ENCODE peak calls at places on chromosomes 3 and 15, in five cellular contexts. H is A673, M is A549, Q is psoas muscle, S is PC-9. I is an unnamed sample.

GRCh38 chr3:29285356-29286070 is 4.6 kb downstream of the RBMS3 start:
- DNase-seq in H (peak; percentile 71), M (peak; percentile 42), Q (no peak), S (no peak), I (peak; percentile 62)

GRCh38 chr15:89087066-89087829 is 1.0 kb upstream of the ABHD2 start:
- DNase-seq in H (no peak), M (no peak), Q (no peak), S (no peak), I (no peak)

GRCh38 chr3:128273841-128274573 is 120.7 kb downstream of the EEFSEC start:
- DNase-seq in H (no peak), M (no peak), Q (no peak), S (no peak), I (no peak)

GRCh38 chr3:187941135-187941847 is 196.0 kb upstream of the BCL6 start:
- DNase-seq in H (no peak), M (no peak), Q (no peak), S (no peak), I (no peak)

GRCh38 chr3:129942296-129942695 is 32.2 kb upstream of the TRH start:
- DNase-seq in H (peak; percentile 65), M (peak; percentile 70), Q (peak; percentile 59), S (peak; percentile 70), I (peak; percentile 72)

GRCh38 chr15:97849183-97849582 is 111.3 kb upstream of the ARRDC4 start:
- DNase-seq in H (no peak), M (peak; percentile 7), Q (no peak), S (no peak), I (no peak)

GRCh38 chr3:23913182-23913581 is 3.6 kb downstream of the NKIRAS1 start:
- DNase-seq in H (no peak), M (no peak), Q (no peak), S (no peak), I (no peak)

GRCh38 chr15:57079907-57080750 is 161.7 kb downstream of the TCF12 start:
- DNase-seq in H (peak; percentile 44), M (no peak), Q (no peak), S (no peak), I (no peak)

GRCh38 chr3:196735751-196736150 is 3.9 kb upstream of the PAK2 start:
- DNase-seq in H (no peak), M (no peak), Q (no peak), S (no peak), I (no peak)

GRCh38 chr3:42743204-42743995 is 29.7 kb downstream of the CCDC13 start:
- DNase-seq in H (no peak), M (no peak), Q (no peak), S (no peak), I (no peak)

GRCh38 chr15:86894269-86894668 is 814.6 kb downstream of the AGBL1 start:
- DNase-seq in H (no peak), M (no peak), Q (no peak), S (no peak), I (no peak)

GRCh38 chr15:74907277-74907870 is 723 bp upstream of the FAM219B start:
- DNase-seq in H (no peak), M (no peak), Q (no peak), S (no peak), I (peak; percentile 17)

GRCh38 chr3:126155280-126155640 is 25.1 kb downstream of the ALDH1L1 start:
- DNase-seq in H (no peak), M (no peak), Q (no peak), S (no peak), I (no peak)

GRCh38 chr3:16181361-16181760 is 6.9 kb downstream of the GALNT15 start:
- DNase-seq in H (no peak), M (no peak), Q (peak; percentile 93), S (no peak), I (peak; percentile 66)

GRCh38 chr3:155070932-155071387 is 9.2 kb upstream of the MME start:
- DNase-seq in H (no peak), M (no peak), Q (no peak), S (no peak), I (peak; percentile 97)

GRCh38 chr15:34721802-34722795 is 32.7 kb downstream of the GJD2 start:
- DNase-seq in H (peak; percentile 44), M (peak; percentile 59), Q (peak; percentile 83), S (peak; percentile 68), I (peak; percentile 41)

GRCh38 chr3:125163739-125164601 is 48.6 kb downstream of the SLC12A8 start:
- DNase-seq in H (no peak), M (peak; percentile 27), Q (peak; percentile 53), S (no peak), I (peak; percentile 54)

GRCh38 chr15:44370830-44371229 is 56.6 kb upstream of the CTDSPL2 start:
- DNase-seq in H (no peak), M (peak; percentile 4), Q (no peak), S (no peak), I (no peak)

GRCh38 chr15:99504823-99505551 is 60.8 kb upstream of the MEF2A start:
- DNase-seq in H (no peak), M (no peak), Q (no peak), S (peak; percentile 10), I (peak; percentile 36)

GRCh38 chr3:124886168-124887051 is 755 bp downstream of the ITGB5 start:
- DNase-seq in H (peak; percentile 68), M (peak; percentile 82), Q (peak; percentile 74), S (peak; percentile 77), I (peak; percentile 54)

GRCh38 chr15:20659265-20659664 is 117.7 kb upstream of the GOLGA6L6 start:
- DNase-seq in H (peak; percentile 18), M (no peak), Q (peak; percentile 34), S (no peak), I (no peak)

GRCh38 chr15:28094732-28095521 is 4.2 kb downstream of the OCA2 start:
- DNase-seq in H (no peak), M (no peak), Q (no peak), S (peak; percentile 18), I (no peak)

GRCh38 chr15:67070150-67070549 is 4.7 kb downstream of the SMAD3 start:
- DNase-seq in H (no peak), M (no peak), Q (no peak), S (no peak), I (no peak)

GRCh38 chr15:67070892-67071664 is 5.7 kb downstream of the SMAD3 start:
- DNase-seq in H (no peak), M (no peak), Q (no peak), S (no peak), I (no peak)

GRCh38 chr15:67067161-67067853 is 1.9 kb downstream of the SMAD3 start:
- DNase-seq in H (peak; percentile 32), M (no peak), Q (no peak), S (no peak), I (peak; percentile 45)

GRCh38 chr15:67067930-67068542 is 2.6 kb downstream of the SMAD3 start:
- DNase-seq in H (peak; percentile 41), M (no peak), Q (no peak), S (no peak), I (peak; percentile 44)

GRCh38 chr15:67068724-67069400 is 3.5 kb downstream of the SMAD3 start:
- DNase-seq in H (no peak), M (no peak), Q (no peak), S (no peak), I (peak; percentile 69)
- H3K4me3 ChIP-seq in H (peak overlapping the region; percentile 98), M (peak overlapping the region; percentile 95), Q (peak overlapping the region; percentile 91), S (peak overlapping the region; percentile 88), I (peak overlapping the region; percentile 88)

DNA sequence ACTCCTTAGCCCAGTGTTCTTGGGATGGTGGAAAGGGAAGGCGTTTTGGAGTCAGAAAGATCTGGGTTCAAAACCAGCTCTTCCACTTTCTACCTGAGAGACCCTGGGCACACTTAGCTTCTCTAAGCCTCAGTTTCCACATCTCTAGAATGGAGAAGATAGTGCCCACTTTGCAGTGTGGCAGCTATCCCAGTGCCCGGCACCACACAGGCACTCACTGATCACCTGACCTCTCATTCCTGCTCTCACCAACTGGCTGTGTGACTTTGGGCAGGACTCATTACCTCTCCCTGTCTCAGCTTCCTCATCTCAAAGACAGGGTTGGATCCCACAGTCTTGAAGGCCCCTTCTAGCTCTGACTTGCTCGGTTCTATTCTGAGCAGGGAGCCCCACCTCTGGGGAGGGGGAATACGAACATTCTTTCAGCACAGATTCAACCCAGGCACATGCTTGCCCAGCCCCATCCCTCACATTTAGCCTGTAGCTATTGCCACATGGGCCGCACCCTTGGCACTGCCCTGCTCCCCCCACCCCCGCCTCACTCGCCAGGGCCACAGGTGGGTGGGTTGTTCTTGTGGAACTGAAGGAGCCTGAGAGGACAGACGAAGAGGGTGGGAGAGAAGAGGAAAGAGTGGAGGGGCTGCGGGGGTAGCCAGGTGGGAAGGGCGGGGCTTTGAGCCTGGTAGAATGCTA is 39.2 kb downstream of the EPHB3 start:
- DNase-seq in H (no peak), M (no peak), Q (peak; percentile 29), S (peak; percentile 38), I (no peak)
- H3K4me3 ChIP-seq in H (no peak overlapping the region), M (no peak overlapping the region), Q (no peak overlapping the region), S (no peak overlapping the region), I (no peak overlapping the region)

DNA sequence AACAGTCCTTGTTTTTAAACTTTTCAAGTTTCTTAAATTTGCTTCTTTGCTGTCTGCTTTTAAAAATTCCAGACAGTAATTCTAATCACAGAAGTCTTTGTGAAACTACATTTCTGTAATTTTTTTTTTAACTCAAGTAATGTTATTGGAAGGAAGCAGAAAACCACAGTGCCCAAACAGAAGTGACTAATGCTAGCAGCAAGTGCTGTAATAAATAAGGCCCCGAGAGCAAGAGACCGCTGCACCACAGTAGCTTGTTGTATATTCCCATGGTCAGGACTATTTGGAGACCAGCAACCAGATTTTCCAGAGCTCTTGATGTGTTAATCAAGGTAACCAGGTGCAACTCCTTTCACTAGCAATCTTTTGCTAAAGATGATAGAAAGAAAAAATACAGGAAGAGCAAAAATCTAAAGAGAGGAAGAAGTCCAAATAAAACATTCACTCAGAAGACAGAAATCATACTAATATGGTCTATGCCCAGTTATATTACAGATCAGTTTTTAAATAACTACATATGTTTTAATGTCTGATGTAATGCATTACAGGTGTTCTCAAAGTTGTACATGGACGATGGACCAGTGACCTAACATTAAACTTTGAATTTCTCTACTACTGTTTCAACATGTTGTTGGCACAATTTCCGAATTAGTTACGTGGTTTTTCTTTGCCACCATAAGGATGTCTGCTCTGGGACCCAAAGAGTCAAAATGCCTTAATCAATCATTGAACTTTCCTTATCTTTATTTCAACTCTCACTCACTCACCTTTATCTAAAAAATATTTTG is 36.4 kb downstream of the WWTR1 start:
- DNase-seq in H (no peak), M (no peak), Q (no peak), S (no peak), I (peak; percentile 90)
- H3K4me3 ChIP-seq in H (no peak overlapping the region), M (no peak overlapping the region), Q (no peak overlapping the region), S (no peak overlapping the region), I (no peak overlapping the region)

GRCh38 chr3:105505167-105505566 is 138.5 kb downstream of the ALCAM start:
- DNase-seq in H (no peak), M (no peak), Q (no peak), S (no peak), I (no peak)

GRCh38 chr3:105502333-105502732 is 135.6 kb downstream of the ALCAM start:
- DNase-seq in H (no peak), M (no peak), Q (no peak), S (no peak), I (no peak)

GRCh38 chr3:105503191-105503593 is 136.5 kb downstream of the ALCAM start:
- DNase-seq in H (no peak), M (peak; percentile 39), Q (no peak), S (no peak), I (no peak)

DNA sequence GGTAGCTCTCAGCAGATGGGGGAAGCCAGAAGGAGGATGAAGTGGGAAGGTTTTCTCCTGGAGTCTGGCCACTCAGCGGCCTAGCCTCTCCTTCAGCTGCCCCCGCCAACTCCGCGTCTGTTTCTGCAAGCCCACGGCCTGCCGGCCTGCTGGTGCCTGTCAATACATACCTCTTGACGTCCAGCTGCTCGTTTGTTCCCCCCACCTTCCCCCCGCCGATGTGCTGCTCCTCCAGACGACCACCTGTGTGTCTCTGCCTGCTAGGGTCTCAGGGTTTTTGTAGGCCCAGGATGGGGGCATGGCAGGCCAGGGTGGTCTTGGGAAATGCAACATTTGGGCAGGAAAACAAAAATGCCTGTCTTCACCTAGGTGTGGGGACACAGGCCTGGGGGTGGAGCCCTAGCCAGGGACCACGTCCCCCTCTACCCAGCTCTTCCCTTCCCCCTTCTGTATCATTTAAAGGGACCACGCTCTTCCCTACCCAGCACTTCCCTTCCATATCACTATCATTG is 137.8 kb downstream of the ALCAM start:
- DNase-seq in H (no peak), M (no peak), Q (no peak), S (no peak), I (no peak)
- H3K4me3 ChIP-seq in H (no peak overlapping the region), M (no peak overlapping the region), Q (no peak overlapping the region), S (no peak overlapping the region), I (no peak overlapping the region)

I was measured in cardiac fibroblast.